ENCODE peak calls at places on chromosomes 16 and 17, in eight cellular contexts. G is endothelial cell of umbilical vein; V is AG04450; S is activated CD8-positive, alpha-beta memory T cell treated with anti-CD3 and anti-CD28 coated beads for 1 hour; E is ELR; K is occipital lobe; A is brain pericyte; Z is RPMI7951. R is an unnamed sample.

GRCh38 chr16:80704751-80705150 is 99.6 kb downstream of the CDYL2 start:
- DNase-seq in V (no peak), E (no peak), Z (no peak), A (no peak), S (no peak), G (no peak), K (no peak), R (no peak)

GRCh38 chr17:78979780-78980623 is at the start of gene LGALS3BP:
- DNase-seq in Z (peak), A (peak), S (no peak), K (peak), V (peak), G (no peak), E (peak), R (peak)

GRCh38 chr17:49851387-49852291 is 3.8 kb upstream of the TAC4 start:
- DNase-seq in S (peak), Z (peak), K (no peak), V (peak), G (peak), E (peak), A (no peak), R (peak)

GRCh38 chr16:65829076-65829475 is 537.4 kb upstream of the CDH5 start:
- DNase-seq in A (no peak), E (no peak), V (no peak), G (no peak), Z (no peak), S (no peak), K (no peak), R (no peak)

GRCh38 chr17:7022791-7023571 is at the start of gene BCL6B:
- DNase-seq in S (no peak), V (no peak), G (peak), K (no peak), Z (no peak), A (no peak), E (no peak), R (no peak)

GRCh38 chr17:40672654-40673053 is 7.7 kb upstream of the KRT222 start:
- DNase-seq in G (no peak), S (no peak), Z (no peak), K (no peak), E (no peak), A (no peak), V (no peak), R (no peak)

GRCh38 chr16:67207857-67208524 is 9.1 kb downstream of the ELMO3 start:
- DNase-seq in A (no peak), S (no peak), K (no peak), Z (peak), E (peak), V (no peak), G (no peak), R (peak)

GRCh38 chr17:35947156-35947585 is 3.7 kb upstream of the LYZL6 start:
- DNase-seq in V (no peak), E (peak), K (no peak), G (peak), Z (peak), A (no peak), S (no peak), R (no peak)

GRCh38 chr17:75635610-75636202 is 2.5 kb downstream of the SMIM5 start:
- DNase-seq in G (no peak), K (no peak), Z (no peak), E (no peak), A (no peak), S (no peak), V (no peak), R (peak)

GRCh38 chr16:23428351-23428750 is 24.6 kb downstream of the COG7 start:
- DNase-seq in S (no peak), K (no peak), E (no peak), A (no peak), Z (no peak), V (no peak), G (no peak), R (no peak)

GRCh38 chr17:21374455-21375161 is 1.5 kb upstream of the KCNJ12 start:
- DNase-seq in Z (no peak), V (no peak), S (no peak), E (peak), G (no peak), A (no peak), K (no peak), R (no peak)

GRCh38 chr16:22671301-22672076 is 142.5 kb upstream of the HS3ST2 start:
- DNase-seq in S (no peak), K (no peak), V (no peak), A (no peak), Z (no peak), E (peak), G (no peak), R (no peak)

GRCh38 chr16:2043980-2044451 is 3.6 kb downstream of the NTHL1 start:
- DNase-seq in Z (no peak), G (peak), V (no peak), K (peak), S (no peak), A (no peak), E (no peak), R (no peak)